ENCODE peak calls at places on chromosome 3, in six cellular contexts. B, T, C, D, S and N are unnamed samples.

GRCh38 chr3:124845406-124845805 is 41.8 kb downstream of the ITGB5 start:
- DNase-seq in T (peak; percentile 72), C (peak; percentile 89), D (no peak), B (no peak), S (peak; percentile 92), N (peak; percentile 80)

GRCh38 chr3:35187908-35188307 is 451.4 kb upstream of the ARPP21 start:
- DNase-seq in B (no peak), T (no peak), C (no peak), D (no peak), S (no peak), N (no peak)

GRCh38 chr3:172188511-172188910 is 149.1 kb downstream of the FNDC3B start:
- DNase-seq in B (no peak), C (no peak), T (no peak), S (no peak), D (no peak), N (no peak)

GRCh38 chr3:152405915-152406802 is 137.4 kb downstream of the MBNL1 start:
- DNase-seq in T (no peak), C (no peak), S (peak; percentile 87), B (no peak), D (no peak), N (peak; percentile 75)

GRCh38 chr3:47228088-47228487 is 54.5 kb downstream of the KIF9 start:
- DNase-seq in B (peak; percentile 24), C (no peak), D (no peak), S (no peak), T (no peak), N (no peak)

GRCh38 chr3:14876942-14877341 is 58.2 kb downstream of the FGD5 start:
- DNase-seq in D (no peak), S (no peak), T (peak; percentile 87), C (peak; percentile 86), B (no peak), N (peak; percentile 50)

GRCh38 chr3:194046995-194047681 is 88.8 kb upstream of the HES1 start:
- DNase-seq in S (no peak), C (no peak), D (peak; percentile 71), B (peak; percentile 77), T (peak; percentile 66), N (no peak)

GRCh38 chr3:129952956-129953355 is 21.6 kb upstream of the TRH start:
- DNase-seq in D (no peak), T (no peak), B (no peak), S (no peak), C (no peak), N (no peak)

GRCh38 chr3:133570139-133570936 is 3.1 kb upstream of the CDV3 start:
- DNase-seq in T (no peak), C (peak; percentile 65), S (peak; percentile 68), B (peak; percentile 18), D (no peak), N (peak; percentile 61)